ENCODE peak calls at places on chromosome 5, in seven cellular contexts. One of them, this sample, is unnamed.

GRCh38 chr5:142883025-142883424 is 112.8 kb downstream of the ARHGAP26 start:
- DNase-seq in stomach: no peak
- DNase-seq in stimulated activated CD4-positive, alpha-beta T cell treated with anti-CD3 and anti-CD28 coated beads, Interleukin-4, amount 100 ng/mL, for 48 hours: no peak
- DNase-seq in NCI-H2029: no peak
- DNase-seq in stromal cell of bone marrow: no peak
- DNase-seq in fibroblast of mammary gland: peak; percentile 66
- DNase-seq in NCI-H1105: no peak
- DNase-seq in this sample: no peak

GRCh38 chr5:171162165-171162564 is 146.9 kb upstream of the TLX3 start:
- DNase-seq in stomach: no peak
- DNase-seq in stimulated activated CD4-positive, alpha-beta T cell treated with anti-CD3 and anti-CD28 coated beads, Interleukin-4, amount 100 ng/mL, for 48 hours: no peak
- DNase-seq in NCI-H2029: no peak
- DNase-seq in stromal cell of bone marrow: no peak
- DNase-seq in fibroblast of mammary gland: no peak
- DNase-seq in NCI-H1105: no peak
- DNase-seq in this sample: no peak

GRCh38 chr5:132218321-132218720 is 9.3 kb downstream of the P4HA2 start:
- DNase-seq in stomach: no peak
- DNase-seq in stimulated activated CD4-positive, alpha-beta T cell treated with anti-CD3 and anti-CD28 coated beads, Interleukin-4, amount 100 ng/mL, for 48 hours: no peak
- DNase-seq in NCI-H2029: no peak
- DNase-seq in stromal cell of bone marrow: no peak
- DNase-seq in fibroblast of mammary gland: no peak
- DNase-seq in NCI-H1105: no peak
- DNase-seq in this sample: no peak

GRCh38 chr5:93887678-93888077 is 146.3 kb upstream of the POU5F2 start:
- DNase-seq in stomach: no peak
- DNase-seq in stimulated activated CD4-positive, alpha-beta T cell treated with anti-CD3 and anti-CD28 coated beads, Interleukin-4, amount 100 ng/mL, for 48 hours: no peak
- DNase-seq in NCI-H2029: no peak
- DNase-seq in stromal cell of bone marrow: no peak
- DNase-seq in fibroblast of mammary gland: no peak
- DNase-seq in NCI-H1105: no peak
- DNase-seq in this sample: no peak

GRCh38 chr5:111748304-111748763 is 8.7 kb downstream of the NREP start:
- DNase-seq in stomach: no peak
- DNase-seq in stimulated activated CD4-positive, alpha-beta T cell treated with anti-CD3 and anti-CD28 coated beads, Interleukin-4, amount 100 ng/mL, for 48 hours: no peak
- DNase-seq in NCI-H2029: no peak
- DNase-seq in stromal cell of bone marrow: peak; percentile 78
- DNase-seq in fibroblast of mammary gland: peak; percentile 96
- DNase-seq in NCI-H1105: no peak
- DNase-seq in this sample: no peak

GRCh38 chr5:1930880-1931589 is 48.3 kb upstream of the IRX4 start:
- DNase-seq in stomach: no peak
- DNase-seq in stimulated activated CD4-positive, alpha-beta T cell treated with anti-CD3 and anti-CD28 coated beads, Interleukin-4, amount 100 ng/mL, for 48 hours: no peak
- DNase-seq in NCI-H2029: no peak
- DNase-seq in stromal cell of bone marrow: no peak
- DNase-seq in fibroblast of mammary gland: no peak
- DNase-seq in NCI-H1105: no peak
- DNase-seq in this sample: no peak

GRCh38 chr5:77133061-77133758 is 46.1 kb upstream of the ZBED3 start:
- DNase-seq in stomach: peak; percentile 32
- DNase-seq in stimulated activated CD4-positive, alpha-beta T cell treated with anti-CD3 and anti-CD28 coated beads, Interleukin-4, amount 100 ng/mL, for 48 hours: no peak
- DNase-seq in NCI-H2029: peak; percentile 92
- DNase-seq in stromal cell of bone marrow: peak; percentile 98
- DNase-seq in fibroblast of mammary gland: peak; percentile 100
- DNase-seq in NCI-H1105: no peak
- DNase-seq in this sample: no peak

GRCh38 chr5:38672059-38672791 is 115.8 kb upstream of the LIFR start:
- DNase-seq in stomach: no peak
- DNase-seq in stimulated activated CD4-positive, alpha-beta T cell treated with anti-CD3 and anti-CD28 coated beads, Interleukin-4, amount 100 ng/mL, for 48 hours: no peak
- DNase-seq in NCI-H2029: no peak
- DNase-seq in stromal cell of bone marrow: no peak
- DNase-seq in fibroblast of mammary gland: peak; percentile 73
- DNase-seq in NCI-H1105: no peak
- DNase-seq in this sample: peak; percentile 58

GRCh38 chr5:32586251-32586642 is 890 bp downstream of the SUB1 start:
- DNase-seq in stomach: no peak
- DNase-seq in stimulated activated CD4-positive, alpha-beta T cell treated with anti-CD3 and anti-CD28 coated beads, Interleukin-4, amount 100 ng/mL, for 48 hours: peak; percentile 26
- DNase-seq in NCI-H2029: no peak
- DNase-seq in stromal cell of bone marrow: no peak
- DNase-seq in fibroblast of mammary gland: no peak
- DNase-seq in NCI-H1105: no peak
- DNase-seq in this sample: no peak

GRCh38 chr5:138149530-138149929 is 10.3 kb upstream of the NME5 start:
- DNase-seq in stomach: no peak
- DNase-seq in stimulated activated CD4-positive, alpha-beta T cell treated with anti-CD3 and anti-CD28 coated beads, Interleukin-4, amount 100 ng/mL, for 48 hours: no peak
- DNase-seq in NCI-H2029: no peak
- DNase-seq in stromal cell of bone marrow: no peak
- DNase-seq in fibroblast of mammary gland: peak; percentile 17
- DNase-seq in NCI-H1105: no peak
- DNase-seq in this sample: no peak

GRCh38 chr5:103120607-103121200 is 603 bp downstream of the PPIP5K2 start:
- DNase-seq in stomach: no peak
- DNase-seq in stimulated activated CD4-positive, alpha-beta T cell treated with anti-CD3 and anti-CD28 coated beads, Interleukin-4, amount 100 ng/mL, for 48 hours: no peak
- DNase-seq in NCI-H2029: no peak
- DNase-seq in stromal cell of bone marrow: no peak
- DNase-seq in fibroblast of mammary gland: peak; percentile 36
- DNase-seq in NCI-H1105: no peak
- DNase-seq in this sample: no peak

GRCh38 chr5:2732850-2733249 is 18.6 kb downstream of the IRX2 start:
- DNase-seq in stomach: no peak
- DNase-seq in stimulated activated CD4-positive, alpha-beta T cell treated with anti-CD3 and anti-CD28 coated beads, Interleukin-4, amount 100 ng/mL, for 48 hours: no peak
- DNase-seq in NCI-H2029: peak; percentile 99
- DNase-seq in stromal cell of bone marrow: no peak
- DNase-seq in fibroblast of mammary gland: no peak
- DNase-seq in NCI-H1105: peak; percentile 46
- DNase-seq in this sample: no peak

GRCh38 chr5:964821-965220 is 43.8 kb upstream of the NKD2 start:
- DNase-seq in stomach: no peak
- DNase-seq in stimulated activated CD4-positive, alpha-beta T cell treated with anti-CD3 and anti-CD28 coated beads, Interleukin-4, amount 100 ng/mL, for 48 hours: no peak
- DNase-seq in NCI-H2029: no peak
- DNase-seq in stromal cell of bone marrow: no peak
- DNase-seq in fibroblast of mammary gland: peak; percentile 59
- DNase-seq in NCI-H1105: no peak
- DNase-seq in this sample: no peak

GRCh38 chr5:179207470-179207869 is 137.8 kb downstream of the ADAMTS2 start:
- DNase-seq in stomach: no peak
- DNase-seq in stimulated activated CD4-positive, alpha-beta T cell treated with anti-CD3 and anti-CD28 coated beads, Interleukin-4, amount 100 ng/mL, for 48 hours: no peak
- DNase-seq in NCI-H2029: no peak
- DNase-seq in stromal cell of bone marrow: no peak
- DNase-seq in fibroblast of mammary gland: no peak
- DNase-seq in NCI-H1105: no peak
- DNase-seq in this sample: no peak

GRCh38 chr5:180811623-180812119 is 9.1 kb upstream of the MGAT1 start:
- DNase-seq in stomach: no peak
- DNase-seq in stimulated activated CD4-positive, alpha-beta T cell treated with anti-CD3 and anti-CD28 coated beads, Interleukin-4, amount 100 ng/mL, for 48 hours: no peak
- DNase-seq in NCI-H2029: no peak
- DNase-seq in stromal cell of bone marrow: no peak
- DNase-seq in fibroblast of mammary gland: no peak
- DNase-seq in NCI-H1105: no peak
- DNase-seq in this sample: no peak

GRCh38 chr5:92283521-92283920 is 900.4 kb upstream of the ARRDC3 start:
- DNase-seq in stomach: no peak
- DNase-seq in stimulated activated CD4-positive, alpha-beta T cell treated with anti-CD3 and anti-CD28 coated beads, Interleukin-4, amount 100 ng/mL, for 48 hours: no peak
- DNase-seq in NCI-H2029: no peak
- DNase-seq in stromal cell of bone marrow: no peak
- DNase-seq in fibroblast of mammary gland: peak; percentile 6
- DNase-seq in NCI-H1105: no peak
- DNase-seq in this sample: no peak

GRCh38 chr5:155147222-155147621 is 133.7 kb downstream of the KIF4B start:
- DNase-seq in stomach: no peak
- DNase-seq in stimulated activated CD4-positive, alpha-beta T cell treated with anti-CD3 and anti-CD28 coated beads, Interleukin-4, amount 100 ng/mL, for 48 hours: no peak
- DNase-seq in NCI-H2029: no peak
- DNase-seq in stromal cell of bone marrow: no peak
- DNase-seq in fibroblast of mammary gland: peak; percentile 16
- DNase-seq in NCI-H1105: no peak
- DNase-seq in this sample: no peak

GRCh38 chr5:103800728-103801127 is 238.1 kb upstream of the NUDT12 start:
- DNase-seq in stomach: no peak
- DNase-seq in stimulated activated CD4-positive, alpha-beta T cell treated with anti-CD3 and anti-CD28 coated beads, Interleukin-4, amount 100 ng/mL, for 48 hours: no peak
- DNase-seq in NCI-H2029: peak; percentile 8
- DNase-seq in stromal cell of bone marrow: peak; percentile 34
- DNase-seq in fibroblast of mammary gland: peak; percentile 19
- DNase-seq in NCI-H1105: peak; percentile 30
- DNase-seq in this sample: no peak

GRCh38 chr5:181173027-181173419 is 25.6 kb downstream of the OR2V2 start:
- DNase-seq in stomach: no peak
- DNase-seq in stimulated activated CD4-positive, alpha-beta T cell treated with anti-CD3 and anti-CD28 coated beads, Interleukin-4, amount 100 ng/mL, for 48 hours: no peak
- DNase-seq in NCI-H2029: no peak
- DNase-seq in stromal cell of bone marrow: no peak
- DNase-seq in fibroblast of mammary gland: peak; percentile 70
- DNase-seq in NCI-H1105: no peak
- DNase-seq in this sample: no peak

GRCh38 chr5:119458911-119459632 is 6.8 kb downstream of the HSD17B4 start:
- DNase-seq in stomach: no peak
- DNase-seq in stimulated activated CD4-positive, alpha-beta T cell treated with anti-CD3 and anti-CD28 coated beads, Interleukin-4, amount 100 ng/mL, for 48 hours: no peak
- DNase-seq in NCI-H2029: no peak
- DNase-seq in stromal cell of bone marrow: no peak
- DNase-seq in fibroblast of mammary gland: no peak
- DNase-seq in NCI-H1105: no peak
- DNase-seq in this sample: no peak

GRCh38 chr5:154397652-154398406 is 48.0 kb upstream of the SAP30L start:
- DNase-seq in stomach: peak; percentile 86
- DNase-seq in stimulated activated CD4-positive, alpha-beta T cell treated with anti-CD3 and anti-CD28 coated beads, Interleukin-4, amount 100 ng/mL, for 48 hours: no peak
- DNase-seq in NCI-H2029: peak; percentile 85
- DNase-seq in stromal cell of bone marrow: no peak
- DNase-seq in fibroblast of mammary gland: no peak
- DNase-seq in NCI-H1105: peak; percentile 77
- DNase-seq in this sample: no peak

GRCh38 chr5:8601831-8602354 is 732.9 kb downstream of the MTRR start:
- DNase-seq in stomach: no peak
- DNase-seq in stimulated activated CD4-positive, alpha-beta T cell treated with anti-CD3 and anti-CD28 coated beads, Interleukin-4, amount 100 ng/mL, for 48 hours: no peak
- DNase-seq in NCI-H2029: no peak
- DNase-seq in stromal cell of bone marrow: no peak
- DNase-seq in fibroblast of mammary gland: no peak
- DNase-seq in NCI-H1105: no peak
- DNase-seq in this sample: no peak

GRCh38 chr5:108295588-108296368 is 86.1 kb downstream of the FBXL17 start:
- DNase-seq in stomach: no peak
- DNase-seq in stimulated activated CD4-positive, alpha-beta T cell treated with anti-CD3 and anti-CD28 coated beads, Interleukin-4, amount 100 ng/mL, for 48 hours: no peak
- DNase-seq in NCI-H2029: no peak
- DNase-seq in stromal cell of bone marrow: peak; percentile 20
- DNase-seq in fibroblast of mammary gland: peak; percentile 56
- DNase-seq in NCI-H1105: no peak
- DNase-seq in this sample: no peak

GRCh38 chr5:144333336-144333920 is 162.8 kb downstream of the KCTD16 start:
- DNase-seq in stomach: no peak
- DNase-seq in stimulated activated CD4-positive, alpha-beta T cell treated with anti-CD3 and anti-CD28 coated beads, Interleukin-4, amount 100 ng/mL, for 48 hours: no peak
- DNase-seq in NCI-H2029: no peak
- DNase-seq in stromal cell of bone marrow: no peak
- DNase-seq in fibroblast of mammary gland: no peak
- DNase-seq in NCI-H1105: no peak
- DNase-seq in this sample: no peak

GRCh38 chr5:43034591-43034968 is 5.5 kb downstream of the ANXA2R start:
- DNase-seq in stomach: no peak
- DNase-seq in stimulated activated CD4-positive, alpha-beta T cell treated with anti-CD3 and anti-CD28 coated beads, Interleukin-4, amount 100 ng/mL, for 48 hours: no peak
- DNase-seq in NCI-H2029: no peak
- DNase-seq in stromal cell of bone marrow: no peak
- DNase-seq in fibroblast of mammary gland: peak; percentile 52
- DNase-seq in NCI-H1105: no peak
- DNase-seq in this sample: no peak

GRCh38 chr5:105740242-105740641 is 1930.5 kb downstream of the EFNA5 start:
- DNase-seq in stomach: no peak
- DNase-seq in stimulated activated CD4-positive, alpha-beta T cell treated with anti-CD3 and anti-CD28 coated beads, Interleukin-4, amount 100 ng/mL, for 48 hours: no peak
- DNase-seq in NCI-H2029: no peak
- DNase-seq in stromal cell of bone marrow: no peak
- DNase-seq in fibroblast of mammary gland: no peak
- DNase-seq in NCI-H1105: no peak
- DNase-seq in this sample: no peak

GRCh38 chr5:179131886-179132585 is 71.9 kb downstream of the ZNF354C start:
- DNase-seq in stomach: no peak
- DNase-seq in stimulated activated CD4-positive, alpha-beta T cell treated with anti-CD3 and anti-CD28 coated beads, Interleukin-4, amount 100 ng/mL, for 48 hours: no peak
- DNase-seq in NCI-H2029: no peak
- DNase-seq in stromal cell of bone marrow: no peak
- DNase-seq in fibroblast of mammary gland: no peak
- DNase-seq in NCI-H1105: no peak
- DNase-seq in this sample: no peak

GRCh38 chr5:104444656-104445055 is 882.1 kb upstream of the NUDT12 start:
- DNase-seq in stomach: no peak
- DNase-seq in stimulated activated CD4-positive, alpha-beta T cell treated with anti-CD3 and anti-CD28 coated beads, Interleukin-4, amount 100 ng/mL, for 48 hours: no peak
- DNase-seq in NCI-H2029: no peak
- DNase-seq in stromal cell of bone marrow: no peak
- DNase-seq in fibroblast of mammary gland: no peak
- DNase-seq in NCI-H1105: no peak
- DNase-seq in this sample: no peak

This sample was measured in HuH-7.